ENCODE peak calls at places on chromosomes 3 and 15, in five cellular contexts. M, L, W, G and F are unnamed samples.

GRCh38 chr3:12946661-12947316 is 105.4 kb upstream of the RPL32 start:
- DNase-seq in L (no peak), M (no peak), G (no peak), W (no peak), F (no peak)

GRCh38 chr15:70437882-70438331 is 325.5 kb downstream of the UACA start:
- DNase-seq in M (no peak), W (no peak), G (peak; percentile 65), L (no peak), F (no peak)

GRCh38 chr15:53833134-53833624 is 73.7 kb upstream of the WDR72 start:
- DNase-seq in W (no peak), M (no peak), L (no peak), G (peak; percentile 7), F (no peak)

GRCh38 chr15:75721462-75721922 is 8.8 kb upstream of the CSPG4 start:
- DNase-seq in W (no peak), L (no peak), M (no peak), G (no peak), F (no peak)

GRCh38 chr15:65189102-65189740 is 4.1 kb upstream of the CLPX start:
- DNase-seq in G (peak; percentile 52), W (no peak), M (peak; percentile 21), L (peak; percentile 23), F (no peak)

GRCh38 chr15:92848852-92849598 is 51.1 kb upstream of the CHD2 start:
- DNase-seq in G (no peak), L (no peak), W (peak; percentile 65), M (no peak), F (no peak)

GRCh38 chr3:70989174-70989573 is 594.4 kb downstream of the FOXP1 start:
- DNase-seq in M (no peak), W (no peak), G (peak; percentile 75), L (no peak), F (no peak)

GRCh38 chr3:119731545-119732343 is 28.9 kb downstream of the CFAP91 start:
- DNase-seq in M (no peak), G (peak; percentile 56), W (no peak), L (peak; percentile 6), F (no peak)

GRCh38 chr3:73029321-73029796 is 32.1 kb upstream of the EBLN2 start:
- DNase-seq in W (no peak), L (no peak), G (peak; percentile 76), M (no peak), F (no peak)